ENCODE peak calls at places on chromosomes 16 and 17, in seven cellular contexts. W, T, L, X, P, D and A are unnamed samples.

GRCh38 chr16:84177740-84178070 is 9.2 kb downstream of the TAF1C start:
- DNase-seq in W (no peak), T (no peak), L (peak), X (no peak), P (no peak), D (no peak), A (no peak)

GRCh38 chr17:74202879-74203432 is 522 bp upstream of the RPL38 start:
- DNase-seq in W (no peak), T (no peak), L (no peak), X (no peak), P (no peak), D (no peak), A (no peak)

GRCh38 chr17:63946440-63947363 is 14.6 kb upstream of the CD79B start:
- DNase-seq in W (peak), T (no peak), L (peak), X (no peak), P (no peak), D (peak), A (peak)

GRCh38 chr16:50889746-50890145 is 147.9 kb downstream of the CYLD start:
- DNase-seq in W (no peak), T (no peak), L (no peak), X (no peak), P (no peak), D (no peak), A (no peak)

GRCh38 chr17:56756536-56756935 is 77.2 kb downstream of the C17orf67 start:
- DNase-seq in W (no peak), T (no peak), L (peak), X (no peak), P (no peak), D (no peak), A (no peak)

GRCh38 chr16:25045696-25046381 is 30.7 kb upstream of the ARHGAP17 start:
- DNase-seq in W (no peak), T (no peak), L (peak), X (no peak), P (no peak), D (no peak), A (no peak)

GRCh38 chr17:78555741-78556401 is 21.3 kb downstream of the DNAH17 start:
- DNase-seq in W (no peak), T (no peak), L (no peak), X (no peak), P (no peak), D (no peak), A (no peak)

GRCh38 chr17:74282587-74283370 is 8.7 kb downstream of the DNAI2 start:
- DNase-seq in W (no peak), T (no peak), L (no peak), X (no peak), P (peak), D (no peak), A (no peak)

GRCh38 chr17:81252336-81253329 is 13.5 kb downstream of the NDUFAF8 start:
- DNase-seq in W (no peak), T (no peak), L (no peak), X (no peak), P (no peak), D (no peak), A (no peak)

GRCh38 chr17:77002103-77003045 is 134.2 kb downstream of the MGAT5B start:
- DNase-seq in W (no peak), T (no peak), L (peak), X (no peak), P (no peak), D (no peak), A (no peak)

GRCh38 chr17:47224971-47225370 is 15.8 kb downstream of the MYL4 start:
- DNase-seq in W (no peak), T (no peak), L (no peak), X (no peak), P (no peak), D (no peak), A (no peak)

GRCh38 chr16:1984347-1985225 is 593 bp downstream of the GFER start:
- DNase-seq in W (no peak), T (peak), L (no peak), X (no peak), P (no peak), D (no peak), A (no peak)

GRCh38 chr17:48037036-48037881 is at the start of gene COPZ2:
- DNase-seq in W (peak), T (peak), L (peak), X (no peak), P (no peak), D (peak), A (no peak)

GRCh38 chr17:27485711-27486495 is 29.7 kb downstream of the KSR1 start:
- DNase-seq in W (no peak), T (no peak), L (no peak), X (no peak), P (no peak), D (no peak), A (no peak)

GRCh38 chr16:17921357-17921978 is 415.1 kb downstream of the NPIPA8 start:
- DNase-seq in W (peak), T (no peak), L (no peak), X (no peak), P (peak), D (peak), A (peak)